ENCODE peak calls at places on chromosomes 2 and 18, in eight cellular contexts. T is RKO; X is stimulated activated CD4-positive, alpha-beta T cell treated with anti-CD3 and anti-CD28 coated beads, Interleukin-4, amount 100 ng/mL, for 24 hours; U is adrenal gland; Y is AG08395; I is HFFc6; L is activated naive CD4-positive, alpha-beta T cell treated with anti-CD3 and anti-CD28 coated beads, Interleukin-2, amount 10 ng/mL, durations not matched to agents 7 days and 5 days; M is HTR-8/SVneo. K is an unnamed sample.

GRCh38 chr18:79922971-79923411 is 28.5 kb downstream of the SLC66A2 start:
- DNase-seq in T (no peak), X (no peak), U (no peak), Y (no peak), I (no peak), L (no peak), M (no peak), K (no peak)

GRCh38 chr2:3493610-3493997 is 25.7 kb downstream of the ADI1 start:
- DNase-seq in T (no peak), X (no peak), U (peak), Y (peak), I (no peak), L (no peak), M (peak), K (peak)

GRCh38 chr2:16747257-16747656 is 81.6 kb upstream of the CYRIA start:
- DNase-seq in T (no peak), X (no peak), U (no peak), Y (peak), I (no peak), L (no peak), M (no peak), K (no peak)

GRCh38 chr18:49178736-49179135 is 228.0 kb upstream of the SMAD7 start:
- DNase-seq in T (no peak), X (peak), U (no peak), Y (peak), I (no peak), L (no peak), M (peak), K (no peak)

GRCh38 chr2:140786585-140786984 is 1344.2 kb downstream of the LRP1B start:
- DNase-seq in T (no peak), X (no peak), U (no peak), Y (no peak), I (no peak), L (no peak), M (no peak), K (no peak)

GRCh38 chr18:39749154-39749553 is 2183.6 kb upstream of the CELF4 start:
- DNase-seq in T (no peak), X (no peak), U (no peak), Y (no peak), I (no peak), L (no peak), M (no peak), K (no peak)

GRCh38 chr2:28510184-28510583 is 14.3 kb downstream of the PLB1 start:
- DNase-seq in T (no peak), X (no peak), U (peak), Y (no peak), I (no peak), L (no peak), M (no peak), K (no peak)

GRCh38 chr18:61666876-61667590 is 225.8 kb downstream of the RNF152 start:
- DNase-seq in T (no peak), X (no peak), U (no peak), Y (no peak), I (no peak), L (no peak), M (no peak), K (no peak)

GRCh38 chr18:40313030-40313642 is 1641.9 kb upstream of the PIK3C3 start:
- DNase-seq in T (peak), X (no peak), U (no peak), Y (no peak), I (no peak), L (no peak), M (no peak), K (no peak)

GRCh38 chr18:3726241-3726951 is 276.4 kb downstream of the TGIF1 start:
- DNase-seq in T (no peak), X (no peak), U (no peak), Y (no peak), I (no peak), L (no peak), M (no peak), K (no peak)

GRCh38 chr2:144996225-144996795 is 476.4 kb upstream of the ZEB2 start:
- DNase-seq in T (no peak), X (no peak), U (no peak), Y (peak), I (peak), L (no peak), M (peak), K (no peak)

GRCh38 chr2:10478916-10479315 is 30.8 kb upstream of the ODC1 start:
- DNase-seq in T (no peak), X (no peak), U (no peak), Y (no peak), I (no peak), L (no peak), M (no peak), K (no peak)

GRCh38 chr2:230018153-230018552 is 50.6 kb downstream of the SLC16A14 start:
- DNase-seq in T (peak), X (no peak), U (no peak), Y (no peak), I (peak), L (no peak), M (no peak), K (no peak)

GRCh38 chr2:208373460-208374089 is 33.0 kb upstream of the PTH2R start:
- DNase-seq in T (peak), X (peak), U (peak), Y (peak), I (peak), L (peak), M (peak), K (peak)

GRCh38 chr18:58668897-58669296 is 2.4 kb upstream of the MALT1 start:
- DNase-seq in T (peak), X (no peak), U (no peak), Y (no peak), I (peak), L (no peak), M (peak), K (no peak)

GRCh38 chr2:202122975-202123765 is 50.1 kb downstream of the KIAA2012 start:
- DNase-seq in T (no peak), X (no peak), U (no peak), Y (no peak), I (no peak), L (peak), M (no peak), K (no peak)

GRCh38 chr2:234953116-234954031 is 1.6 kb downstream of the SH3BP4 start:
- DNase-seq in T (peak), X (no peak), U (no peak), Y (peak), I (no peak), L (no peak), M (no peak), K (no peak)

GRCh38 chr18:48820483-48821250 is 130.1 kb downstream of the SMAD7 start:
- DNase-seq in T (no peak), X (peak), U (no peak), Y (no peak), I (no peak), L (no peak), M (no peak), K (no peak)

GRCh38 chr2:6864938-6865345 is 765 bp downstream of the CMPK2 start:
- DNase-seq in T (no peak), X (peak), U (peak), Y (no peak), I (no peak), L (peak), M (no peak), K (no peak)

GRCh38 chr18:36264283-36264682 is 33.2 kb upstream of the FHOD3 start:
- DNase-seq in T (no peak), X (no peak), U (no peak), Y (no peak), I (no peak), L (no peak), M (no peak), K (no peak)

GRCh38 chr2:64581018-64581417 is 56.9 kb downstream of the AFTPH start:
- DNase-seq in T (no peak), X (no peak), U (no peak), Y (no peak), I (no peak), L (no peak), M (no peak), K (no peak)

GRCh38 chr2:88115825-88116518 is 11.9 kb downstream of the FABP1 start:
- DNase-seq in T (no peak), X (no peak), U (no peak), Y (no peak), I (no peak), L (no peak), M (no peak), K (no peak)

GRCh38 chr2:108458082-108458481 is 9.1 kb downstream of the GCC2 start:
- DNase-seq in T (no peak), X (no peak), U (no peak), Y (no peak), I (no peak), L (no peak), M (no peak), K (no peak)

GRCh38 chr2:113213061-113213930 is 39.5 kb downstream of the PSD4 start:
- DNase-seq in T (no peak), X (no peak), U (no peak), Y (no peak), I (no peak), L (no peak), M (no peak), K (no peak)

GRCh38 chr2:18830962-18831361 is 241.6 kb upstream of the NT5C1B start:
- DNase-seq in T (no peak), X (no peak), U (no peak), Y (no peak), I (no peak), L (no peak), M (no peak), K (no peak)

GRCh38 chr2:14516844-14517243 is 115.7 kb upstream of the LRATD1 start:
- DNase-seq in T (no peak), X (no peak), U (no peak), Y (peak), I (peak), L (no peak), M (peak), K (no peak)

GRCh38 chr2:223166215-223166493 is 114.2 kb downstream of the KCNE4 start:
- DNase-seq in T (no peak), X (no peak), U (no peak), Y (no peak), I (no peak), L (no peak), M (no peak), K (no peak)

GRCh38 chr2:215900865-215901264 is 112.5 kb downstream of the MREG start:
- DNase-seq in T (no peak), X (no peak), U (no peak), Y (no peak), I (no peak), L (no peak), M (no peak), K (no peak)

GRCh38 chr2:152344561-152345195 is 9.7 kb downstream of the FMNL2 start:
- DNase-seq in T (no peak), X (no peak), U (no peak), Y (no peak), I (no peak), L (no peak), M (no peak), K (no peak)

GRCh38 chr2:21333249-21333648 is 209.5 kb downstream of the TDRD15 start:
- DNase-seq in T (no peak), X (no peak), U (no peak), Y (no peak), I (no peak), L (no peak), M (no peak), K (no peak)

GRCh38 chr18:47036927-47037605 is 1.6 kb upstream of the ELOA2 start:
- DNase-seq in T (no peak), X (no peak), U (no peak), Y (no peak), I (no peak), L (no peak), M (no peak), K (no peak)

GRCh38 chr18:28766027-28766426 is 589.1 kb upstream of the CDH2 start:
- DNase-seq in T (no peak), X (no peak), U (no peak), Y (no peak), I (peak), L (no peak), M (no peak), K (no peak)

GRCh38 chr18:58842978-58843661 is 21.6 kb upstream of the ZNF532 start:
- DNase-seq in T (no peak), X (no peak), U (no peak), Y (no peak), I (no peak), L (no peak), M (no peak), K (peak)

GRCh38 chr2:174003635-174004310 is 38.6 kb upstream of the SP3 start:
- DNase-seq in T (no peak), X (no peak), U (no peak), Y (no peak), I (no peak), L (no peak), M (no peak), K (no peak)

GRCh38 chr2:44186800-44187199 is 18.1 kb downstream of the PPM1B start:
- DNase-seq in T (no peak), X (no peak), U (no peak), Y (no peak), I (no peak), L (no peak), M (no peak), K (no peak)

K was measured in neuronal stem cell.